ENCODE peak calls at places on chromosome 5, in seven cellular contexts. F is stomach, K is HepG2, O is ovary, J is transverse colon, H is A549, Z is tibial nerve. U is an unnamed sample.

GRCh38 chr5:142977363-142978051 is 207.3 kb downstream of the ARHGAP26 start:
- DNase-seq in J (no peak), O (no peak), F (no peak), Z (peak), H (no peak), K (no peak), U (no peak)

GRCh38 chr5:114857951-114858401 is 311.7 kb downstream of the TRIM36 start:
- DNase-seq in H (no peak), O (no peak), Z (no peak), K (no peak), J (no peak), F (no peak), U (no peak)

GRCh38 chr5:96146675-96147074 is 185.0 kb upstream of the ELL2 start:
- DNase-seq in Z (no peak), K (no peak), O (no peak), J (no peak), H (no peak), F (no peak), U (no peak)

GRCh38 chr5:54936201-54936600 is 49.2 kb downstream of the ESM1 start:
- DNase-seq in Z (no peak), F (no peak), K (no peak), O (no peak), H (no peak), J (no peak), U (no peak)

GRCh38 chr5:178426326-178427130 is 163.7 kb downstream of the COL23A1 start:
- DNase-seq in Z (no peak), O (no peak), J (no peak), H (no peak), F (no peak), K (no peak), U (no peak)

GRCh38 chr5:141883184-141883947 is 5.2 kb upstream of the PCDH1 start:
- DNase-seq in K (no peak), Z (no peak), O (no peak), H (no peak), F (no peak), J (no peak), U (no peak)

GRCh38 chr5:149404746-149405549 is 25.9 kb upstream of the IL17B start:
- DNase-seq in F (no peak), Z (no peak), J (no peak), K (peak), H (peak), O (no peak), U (no peak)

GRCh38 chr5:490116-491094 is 33.8 kb downstream of the SLC9A3 start:
- DNase-seq in H (no peak), J (no peak), Z (no peak), O (no peak), K (no peak), F (no peak), U (no peak)

GRCh38 chr5:145568581-145568980 is 266.6 kb downstream of the PRELID2 start:
- DNase-seq in F (no peak), K (no peak), O (no peak), H (no peak), Z (no peak), J (no peak), U (no peak)

GRCh38 chr5:135667204-135667603 is 88.4 kb upstream of the CXCL14 start:
- DNase-seq in F (no peak), H (no peak), O (no peak), Z (no peak), J (no peak), K (no peak), U (no peak)

GRCh38 chr5:60835554-60835953 is 8.5 kb downstream of the ELOVL7 start:
- DNase-seq in H (no peak), F (no peak), O (no peak), K (no peak), J (no peak), Z (no peak), U (no peak)

GRCh38 chr5:5353681-5354080 is 68.8 kb upstream of the ICE1 start:
- DNase-seq in K (no peak), F (no peak), Z (no peak), H (no peak), O (no peak), J (no peak), U (no peak)

GRCh38 chr5:54672867-54673266 is 155.3 kb downstream of the SNX18 start:
- DNase-seq in Z (no peak), H (no peak), J (no peak), F (no peak), K (no peak), O (no peak), U (no peak)

GRCh38 chr5:61301820-61302563 is 30.1 kb upstream of the ZSWIM6 start:
- DNase-seq in J (peak), F (peak), Z (peak), H (peak), K (peak), O (peak), U (peak)

GRCh38 chr5:137751869-137752491 is 2.2 kb downstream of the HNRNPA0 start:
- DNase-seq in K (peak), J (peak), F (no peak), H (peak), Z (peak), O (no peak), U (no peak)

GRCh38 chr5:82494942-82495341 is 216.8 kb upstream of the RPS23 start:
- DNase-seq in Z (no peak), H (no peak), J (no peak), O (no peak), F (no peak), K (no peak), U (no peak)

GRCh38 chr5:170220196-170220595 is 12.6 kb upstream of the C5orf58 start:
- DNase-seq in H (no peak), K (no peak), J (no peak), O (no peak), Z (no peak), F (no peak), U (no peak)

GRCh38 chr5:51652980-51653379 is 269.7 kb downstream of the ISL1 start:
- DNase-seq in H (no peak), F (no peak), K (no peak), O (no peak), J (no peak), Z (no peak), U (no peak)

GRCh38 chr5:26833596-26833995 is 204.8 kb downstream of the CDH9 start:
- DNase-seq in H (no peak), J (no peak), K (no peak), O (no peak), Z (no peak), F (no peak), U (no peak)

GRCh38 chr5:949815-950560 is 57.3 kb downstream of the TRIP13 start:
- DNase-seq in J (no peak), H (no peak), F (no peak), O (no peak), K (no peak), Z (no peak), U (no peak)

GRCh38 chr5:87074934-87075541 is 192.6 kb upstream of the RASA1 start:
- DNase-seq in J (peak), F (no peak), Z (no peak), H (no peak), K (no peak), O (no peak), U (no peak)

GRCh38 chr5:153623906-153624765 is 133.7 kb downstream of the GRIA1 start:
- DNase-seq in F (no peak), K (no peak), O (no peak), H (no peak), Z (no peak), J (no peak), U (no peak)

GRCh38 chr5:139343476-139343875 is 1.8 kb downstream of the PAIP2 start:
- DNase-seq in F (no peak), O (no peak), Z (no peak), J (no peak), K (no peak), H (no peak), U (no peak)

GRCh38 chr5:139340051-139340450 is 1.6 kb upstream of the PAIP2 start:
- DNase-seq in H (no peak), J (no peak), Z (no peak), O (no peak), F (no peak), K (no peak), U (no peak)

GRCh38 chr5:139341187-139341688 is 416 bp upstream of the PAIP2 start:
- DNase-seq in Z (no peak), F (no peak), H (no peak), J (no peak), O (no peak), K (no peak), U (no peak)

GRCh38 chr5:139342423-139342723 is 719 bp downstream of the PAIP2 start:
- DNase-seq in H (no peak), K (no peak), F (no peak), J (no peak), O (no peak), Z (no peak), U (no peak)

DNA sequence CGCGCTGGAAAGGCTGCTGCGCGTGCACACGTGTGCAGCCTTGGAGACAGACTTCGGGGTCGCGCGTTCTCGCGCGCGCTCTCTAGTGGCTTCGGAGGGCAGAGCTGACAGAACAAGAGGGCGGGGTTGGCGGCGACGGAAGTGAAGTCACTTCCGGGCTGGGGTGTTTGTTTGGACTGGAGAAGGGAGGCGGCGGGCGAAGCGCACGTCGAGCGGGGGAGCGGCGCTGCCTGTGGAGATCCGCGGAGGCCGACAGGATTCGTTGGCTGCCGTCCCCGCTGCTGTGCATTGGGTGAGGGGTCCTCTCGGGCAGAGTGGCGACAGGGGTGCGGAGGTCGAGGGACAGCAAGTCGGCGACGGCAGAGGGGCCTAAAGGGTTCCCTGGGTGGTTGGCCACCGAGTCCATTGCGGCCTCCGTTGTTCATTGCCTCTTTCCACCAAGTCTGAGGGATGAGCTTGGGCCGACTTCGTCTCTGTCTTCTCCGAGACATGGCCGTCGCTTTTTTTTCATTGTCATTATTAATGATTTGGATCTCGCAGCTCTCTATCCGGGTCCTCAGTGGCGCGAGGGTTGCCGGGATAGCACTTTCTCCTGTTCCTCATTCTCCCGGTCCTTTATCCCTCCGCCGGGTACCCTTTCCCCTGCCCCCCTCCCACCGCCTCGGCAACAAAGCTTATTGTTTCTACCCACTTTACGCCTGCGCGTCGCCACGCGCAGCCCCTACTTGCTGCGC is at the start of gene PAIP2:
- DNase-seq in Z (peak), O (peak), K (peak), H (peak), J (peak), F (peak), U (peak)
- TF ChIP-seq EP300 in Z (peak), O (peak), K (no peak), H (no peak), J (peak), F (no peak), U (no peak)

GRCh38 chr5:118598311-118598710 is 390.0 kb downstream of the DTWD2 start:
- DNase-seq in H (no peak), Z (no peak), O (no peak), J (no peak), F (no peak), K (no peak), U (no peak)

GRCh38 chr5:118596255-118596654 is 392.1 kb downstream of the DTWD2 start:
- DNase-seq in F (no peak), J (no peak), Z (no peak), K (no peak), O (no peak), H (no peak), U (no peak)

GRCh38 chr5:118592678-118593328 is 395.5 kb downstream of the DTWD2 start:
- DNase-seq in K (peak), Z (no peak), F (no peak), O (no peak), H (no peak), J (no peak), U (no peak)

GRCh38 chr5:118592234-118592633 is 396.1 kb downstream of the DTWD2 start:
- DNase-seq in J (no peak), F (no peak), H (no peak), Z (no peak), O (no peak), K (no peak), U (no peak)

DNA sequence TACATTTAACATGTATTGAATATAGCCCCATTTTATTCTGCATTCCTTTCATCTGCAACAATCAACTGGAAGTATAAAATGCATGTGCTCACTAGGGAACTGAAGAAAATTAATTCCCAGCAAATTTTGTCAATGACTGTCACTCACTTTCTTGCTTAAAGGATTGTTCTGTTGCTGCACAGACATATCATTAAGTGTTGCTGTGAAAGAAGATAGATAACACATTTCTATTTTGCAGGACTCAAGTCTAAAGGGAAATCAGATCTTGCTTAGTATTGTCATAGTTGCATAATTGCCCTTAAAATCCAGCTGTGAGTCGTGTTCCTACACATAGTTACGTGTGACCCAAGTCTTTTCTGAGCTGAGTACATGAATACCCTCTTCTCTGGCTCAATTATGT is 390.9 kb downstream of the DTWD2 start:
- DNase-seq in O (no peak), K (no peak), J (no peak), F (no peak), Z (no peak), H (no peak), U (no peak)
- TF ChIP-seq EP300 in O (no peak), K (no peak), J (no peak), F (no peak), Z (no peak), H (no peak), U (no peak)

DNA sequence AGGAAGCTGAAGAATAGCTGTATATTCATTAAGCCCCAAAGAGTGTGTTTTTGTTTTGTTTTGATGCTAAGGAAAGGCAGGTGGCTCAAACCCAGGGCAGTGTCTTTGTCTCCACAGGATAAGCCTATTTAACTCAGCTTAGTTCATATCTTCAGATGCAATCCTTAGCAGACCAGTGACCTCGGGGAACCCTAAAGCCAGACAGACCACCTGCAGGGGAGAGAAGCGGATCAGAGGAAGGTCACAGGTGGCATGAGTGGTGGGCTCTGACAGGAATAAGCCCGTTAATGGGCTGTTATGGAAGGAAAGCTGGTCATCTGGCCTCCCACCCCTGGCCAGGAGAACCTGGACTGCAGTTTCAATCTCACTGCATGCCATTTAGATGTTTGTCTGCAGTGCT is 30.8 kb downstream of the TAS2R1 start:
- DNase-seq in H (no peak), K (no peak), F (no peak), Z (no peak), O (no peak), J (no peak), U (no peak)
- TF ChIP-seq EP300 in H (no peak), K (no peak), F (no peak), Z (no peak), O (no peak), J (no peak), U (no peak)

GRCh38 chr5:30117134-30117533 is 1076.4 kb upstream of the CDH6 start:
- DNase-seq in H (no peak), Z (no peak), K (no peak), J (no peak), F (no peak), O (no peak), U (no peak)

DNA sequence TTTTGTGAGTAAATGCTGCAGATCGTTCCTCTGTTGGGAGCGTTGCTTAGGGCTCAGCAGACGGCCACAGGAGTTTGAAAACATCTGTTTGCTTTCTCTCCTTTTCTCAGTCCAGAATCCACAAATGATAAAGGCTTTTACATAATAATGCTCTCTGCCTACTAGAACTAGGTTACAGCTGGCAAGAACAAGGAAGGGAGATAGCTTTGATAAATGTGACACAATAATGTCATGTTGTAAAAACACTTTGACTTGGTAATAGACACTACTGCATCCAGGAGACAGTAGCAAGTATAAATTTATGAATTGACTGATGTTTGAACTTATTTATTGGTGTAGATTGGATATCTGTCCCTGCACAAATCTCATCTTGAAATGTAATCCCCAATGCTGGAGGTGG is 1072.4 kb upstream of the CDH6 start:
- DNase-seq in K (no peak), H (no peak), F (no peak), Z (no peak), J (no peak), O (no peak), U (no peak)
- TF ChIP-seq EP300 in K (no peak), H (no peak), F (no peak), Z (no peak), J (no peak), O (no peak), U (no peak)

GRCh38 chr5:161614342-161614741 is 67.8 kb upstream of the GABRB2 start:
- DNase-seq in O (no peak), K (no peak), F (no peak), Z (no peak), J (no peak), H (no peak), U (no peak)
- TF ChIP-seq EP300 in O (no peak), K (no peak), F (no peak), Z (no peak), J (no peak), H (no peak), U (no peak)

DNA sequence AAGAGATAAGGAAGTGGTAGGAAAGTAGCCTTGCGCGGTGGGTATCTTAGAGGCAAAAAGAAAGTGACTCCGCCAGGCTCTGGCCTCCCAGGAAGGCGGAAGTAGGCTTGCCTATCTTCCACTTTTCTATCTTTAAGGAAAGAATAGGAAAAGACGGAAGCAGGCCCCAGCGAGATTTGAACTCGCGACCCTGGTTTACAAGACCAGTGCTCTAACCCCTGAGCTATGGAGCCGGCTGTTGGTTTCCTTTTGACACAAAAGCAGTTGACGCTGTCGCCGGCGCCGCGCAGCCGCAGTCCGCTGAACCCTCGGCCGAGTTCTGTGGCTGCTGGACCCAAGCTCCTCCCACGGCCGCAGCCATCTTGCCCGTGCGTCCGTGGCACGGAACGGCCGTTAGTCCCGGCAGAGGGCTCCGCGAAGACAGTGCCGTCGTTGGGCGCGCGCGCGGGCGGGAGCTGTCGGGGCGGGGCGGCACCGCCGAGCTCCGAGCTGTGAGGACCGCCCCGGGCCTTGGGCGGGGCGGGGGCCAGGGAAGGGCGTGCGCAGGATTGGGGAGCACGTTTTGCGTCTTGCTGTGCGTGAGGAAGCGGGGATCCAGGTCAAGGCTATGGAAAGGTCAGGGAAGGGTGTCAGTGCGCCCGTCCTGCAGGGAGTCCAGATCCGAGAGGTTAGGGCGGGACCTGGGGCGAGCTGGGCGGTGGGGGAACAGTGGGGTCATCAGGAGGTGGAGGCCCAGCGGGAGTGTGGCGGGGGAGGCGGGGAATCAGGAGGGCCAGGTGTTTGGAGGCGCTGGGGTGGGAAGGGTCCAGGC is 13.3 kb downstream of the TRIM7 start:
- DNase-seq in F (peak), J (peak), H (peak), O (peak), Z (peak), K (peak), U (peak)
- TF ChIP-seq EP300 in F (no peak), J (no peak), H (no peak), O (no peak), Z (peak), K (no peak), U (no peak)

GRCh38 chr5:72015103-72015548 is 92.1 kb upstream of the MAP1B start:
- DNase-seq in K (peak), F (no peak), Z (no peak), H (peak), J (no peak), O (peak), U (no peak)

GRCh38 chr5:72018158-72018803 is 89.0 kb upstream of the MAP1B start:
- DNase-seq in H (peak), O (no peak), Z (peak), J (peak), F (peak), K (peak), U (no peak)

GRCh38 chr5:72009280-72009679 is 98.0 kb upstream of the MAP1B start:
- DNase-seq in O (no peak), F (no peak), H (no peak), Z (no peak), K (no peak), J (no peak), U (no peak)

GRCh38 chr5:72010395-72010794 is 96.9 kb upstream of the MAP1B start:
- DNase-seq in J (no peak), O (no peak), K (no peak), Z (no peak), H (no peak), F (no peak), U (no peak)

GRCh38 chr5:72013741-72014703 is 93.3 kb upstream of the MAP1B start:
- DNase-seq in Z (no peak), K (no peak), F (no peak), O (no peak), J (no peak), H (no peak), U (no peak)
- TF ChIP-seq EP300 in Z (no peak), K (no peak), F (no peak), O (no peak), J (no peak), H (no peak), U (no peak)

U was measured in suprapubic skin.